ENCODE peak calls at places on chromosomes 5 and 9, in five cellular contexts. One of them, this sample, is unnamed. For H3K4me1, the result is how much of the 10 kb centered on the place peaks cover.

GRCh38 chr9:114908796-114909448 is 21.5 kb downstream of the TNFSF8 start:
- DNase-seq in neuronal stem cell: no peak
- DNase-seq in tibial nerve: no peak
- DNase-seq in heart right ventricle: no peak
- DNase-seq in tibial artery: no peak
- DNase-seq in this sample: no peak

GRCh38 chr5:68740204-68740910 is 353.5 kb upstream of the SLC30A5 start:
- DNase-seq in tibial nerve: no peak
- DNase-seq in heart right ventricle: no peak
- DNase-seq in tibial artery: no peak
- DNase-seq in neuronal stem cell: no peak
- DNase-seq in this sample: no peak

GRCh38 chr5:82470185-82470584 is 192.0 kb upstream of the RPS23 start:
- DNase-seq in neuronal stem cell: no peak
- DNase-seq in tibial nerve: no peak
- DNase-seq in tibial artery: no peak
- DNase-seq in heart right ventricle: no peak
- DNase-seq in this sample: no peak

GRCh38 chr5:54704341-54704740 is 186.8 kb downstream of the SNX18 start:
- DNase-seq in tibial artery: no peak
- DNase-seq in neuronal stem cell: no peak
- DNase-seq in tibial nerve: no peak
- DNase-seq in heart right ventricle: no peak
- DNase-seq in this sample: no peak

GRCh38 chr5:176552332-176552731 is 3.2 kb downstream of the CDHR2 start:
- DNase-seq in heart right ventricle: no peak
- DNase-seq in tibial nerve: no peak
- DNase-seq in neuronal stem cell: no peak
- DNase-seq in tibial artery: no peak
- DNase-seq in this sample: no peak

GRCh38 chr9:90665072-90665471 is 22.4 kb upstream of the DIRAS2 start:
- DNase-seq in heart right ventricle: no peak
- DNase-seq in tibial nerve: no peak
- DNase-seq in tibial artery: no peak
- DNase-seq in neuronal stem cell: no peak
- DNase-seq in this sample: no peak

GRCh38 chr5:125367702-125368101 is 621.3 kb upstream of the ZNF608 start:
- DNase-seq in neuronal stem cell: no peak
- DNase-seq in tibial artery: no peak
- DNase-seq in heart right ventricle: no peak
- DNase-seq in tibial nerve: no peak
- DNase-seq in this sample: no peak

GRCh38 chr9:17810728-17811634 is 232.1 kb downstream of the SH3GL2 start:
- DNase-seq in tibial artery: no peak
- DNase-seq in neuronal stem cell: peak
- DNase-seq in heart right ventricle: no peak
- DNase-seq in tibial nerve: peak
- DNase-seq in this sample: no peak

GRCh38 chr5:15383469-15383868 is 116.5 kb upstream of the FBXL7 start:
- DNase-seq in neuronal stem cell: no peak
- DNase-seq in heart right ventricle: no peak
- DNase-seq in tibial artery: no peak
- DNase-seq in tibial nerve: no peak
- DNase-seq in this sample: no peak

GRCh38 chr5:142548739-142549275 is 137.1 kb downstream of the FGF1 start:
- DNase-seq in tibial nerve: peak
- DNase-seq in neuronal stem cell: peak
- DNase-seq in tibial artery: peak
- DNase-seq in heart right ventricle: peak
- DNase-seq in this sample: no peak

GRCh38 chr9:136726118-136726517 is 13.7 kb downstream of the DIPK1B start:
- DNase-seq in heart right ventricle: no peak
- DNase-seq in tibial artery: no peak
- DNase-seq in tibial nerve: no peak
- DNase-seq in neuronal stem cell: no peak
- DNase-seq in this sample: no peak

GRCh38 chr9:136728548-136729123 is 14.1 kb downstream of the LCN10 start:
- DNase-seq in tibial nerve: no peak
- DNase-seq in neuronal stem cell: no peak
- DNase-seq in tibial artery: peak
- DNase-seq in heart right ventricle: peak
- DNase-seq in this sample: no peak

GRCh38 chr9:136728080-136728547 is 14.6 kb downstream of the LCN10 start:
- DNase-seq in tibial nerve: peak
- DNase-seq in neuronal stem cell: peak
- DNase-seq in heart right ventricle: peak
- DNase-seq in tibial artery: peak
- DNase-seq in this sample: no peak

GRCh38 chr9:136725612-136726011 is 13.2 kb downstream of the DIPK1B start:
- DNase-seq in tibial nerve: no peak
- DNase-seq in neuronal stem cell: no peak
- DNase-seq in heart right ventricle: no peak
- DNase-seq in tibial artery: no peak
- DNase-seq in this sample: no peak

GRCh38 chr9:136726631-136727191 is 14.3 kb downstream of the DIPK1B start:
- DNase-seq in heart right ventricle: no peak
- DNase-seq in neuronal stem cell: no peak
- DNase-seq in tibial artery: no peak
- DNase-seq in tibial nerve: no peak
- DNase-seq in this sample: no peak
- H3K27ac ChIP-seq in heart right ventricle: peak
- H3K27ac ChIP-seq in neuronal stem cell: no peak
- H3K27ac ChIP-seq in tibial artery: no peak
- H3K27ac ChIP-seq in tibial nerve: no peak
- H3K27ac ChIP-seq in this sample: peak

DNA sequence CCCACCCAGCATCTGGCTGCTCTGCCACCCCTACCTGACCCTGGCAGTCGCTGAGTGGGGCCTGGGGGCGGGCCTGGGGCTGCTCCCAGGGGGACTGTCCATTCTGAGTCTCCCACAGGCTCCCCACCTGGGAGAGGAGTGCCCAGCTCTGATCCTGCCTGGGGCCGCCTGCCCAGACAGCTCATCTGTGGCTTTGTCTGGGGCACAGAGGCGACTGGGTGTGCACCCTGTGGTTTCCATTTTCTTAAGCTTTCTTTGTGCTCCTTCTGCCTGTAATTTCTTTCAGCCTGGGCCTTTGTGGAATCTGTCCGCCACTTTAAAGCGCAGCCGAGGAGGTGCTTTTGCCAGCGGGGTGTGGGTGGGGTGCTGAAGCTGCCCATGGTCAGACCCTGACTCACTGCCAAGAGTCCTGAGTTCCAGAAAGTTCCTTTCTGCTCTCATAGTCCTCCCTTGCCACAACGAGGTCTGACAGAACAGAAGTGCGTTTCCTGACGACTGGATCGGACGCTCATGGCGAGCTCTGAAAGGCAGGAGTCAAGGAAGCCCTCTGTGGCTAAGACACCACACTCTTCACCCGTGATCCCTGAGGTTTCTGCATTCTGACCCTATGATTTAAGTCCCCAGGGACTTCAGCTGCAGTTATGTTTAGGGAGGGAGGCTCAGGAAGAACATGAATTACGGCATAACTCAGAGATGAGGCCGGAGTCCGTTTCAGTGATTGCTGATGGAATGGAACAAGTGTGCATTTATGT is 225.0 kb downstream of the FANCC start:
- DNase-seq in heart right ventricle: no peak
- DNase-seq in neuronal stem cell: peak
- DNase-seq in tibial artery: peak
- DNase-seq in tibial nerve: no peak
- DNase-seq in this sample: no peak
- H3K4me1 ChIP-seq in heart right ventricle: half or more
- H3K4me1 ChIP-seq in neuronal stem cell: under half
- H3K4me1 ChIP-seq in tibial artery: under half
- H3K4me1 ChIP-seq in tibial nerve: half or more
- H3K4me1 ChIP-seq in this sample: under half

GRCh38 chr9:132465131-132465635 is 55.2 kb downstream of the CFAP77 start:
- DNase-seq in neuronal stem cell: no peak
- DNase-seq in heart right ventricle: no peak
- DNase-seq in tibial nerve: no peak
- DNase-seq in tibial artery: no peak
- DNase-seq in this sample: no peak
- H3K27ac ChIP-seq in neuronal stem cell: no peak
- H3K27ac ChIP-seq in heart right ventricle: no peak
- H3K27ac ChIP-seq in tibial nerve: no peak
- H3K27ac ChIP-seq in tibial artery: no peak
- H3K27ac ChIP-seq in this sample: no peak

GRCh38 chr9:133535285-133535877 is 877 bp downstream of the ADAMTSL2 start:
- DNase-seq in tibial nerve: no peak
- DNase-seq in neuronal stem cell: no peak
- DNase-seq in heart right ventricle: no peak
- DNase-seq in tibial artery: no peak
- DNase-seq in this sample: no peak

GRCh38 chr9:133533878-133534277 is 626 bp upstream of the ADAMTSL2 start:
- DNase-seq in tibial artery: no peak
- DNase-seq in tibial nerve: no peak
- DNase-seq in neuronal stem cell: no peak
- DNase-seq in heart right ventricle: no peak
- DNase-seq in this sample: no peak

GRCh38 chr9:133536080-133536479 is 1.6 kb downstream of the ADAMTSL2 start:
- DNase-seq in tibial nerve: no peak
- DNase-seq in heart right ventricle: no peak
- DNase-seq in neuronal stem cell: no peak
- DNase-seq in tibial artery: no peak
- DNase-seq in this sample: no peak

GRCh38 chr9:133532937-133533668 is 1.4 kb upstream of the ADAMTSL2 start:
- DNase-seq in tibial nerve: peak
- DNase-seq in tibial artery: no peak
- DNase-seq in neuronal stem cell: peak
- DNase-seq in heart right ventricle: peak
- DNase-seq in this sample: no peak

GRCh38 chr9:133534346-133535284 is at the start of gene ADAMTSL2:
- DNase-seq in tibial artery: no peak
- DNase-seq in heart right ventricle: peak
- DNase-seq in tibial nerve: no peak
- DNase-seq in neuronal stem cell: peak
- DNase-seq in this sample: no peak
- H3K4me1 ChIP-seq in tibial artery: under half
- H3K4me1 ChIP-seq in heart right ventricle: under half
- H3K4me1 ChIP-seq in tibial nerve: under half
- H3K4me1 ChIP-seq in neuronal stem cell: under half
- H3K4me1 ChIP-seq in this sample: under half

DNA sequence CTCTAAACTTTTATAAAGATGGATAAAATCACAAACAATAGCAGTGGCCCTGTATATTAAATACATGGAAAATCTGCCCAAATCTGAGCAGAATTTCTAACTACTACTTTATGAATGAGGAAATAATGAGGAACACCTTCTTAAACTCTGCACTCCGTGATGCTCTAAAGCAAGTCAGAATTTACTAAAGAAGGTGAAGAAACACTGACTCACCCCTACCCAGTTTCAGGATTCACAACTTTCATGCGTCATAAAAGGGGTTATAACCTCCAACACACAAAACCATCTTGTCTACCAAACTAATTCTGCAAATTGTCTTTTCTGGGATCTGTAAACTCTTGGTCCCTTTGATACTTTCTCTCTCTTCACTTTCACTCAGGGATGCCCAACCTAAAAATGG is 561.1 kb upstream of the ACO1 start:
- DNase-seq in heart right ventricle: no peak
- DNase-seq in tibial artery: no peak
- DNase-seq in tibial nerve: no peak
- DNase-seq in neuronal stem cell: no peak
- DNase-seq in this sample: no peak
- H3K27ac ChIP-seq in heart right ventricle: no peak
- H3K27ac ChIP-seq in tibial artery: no peak
- H3K27ac ChIP-seq in tibial nerve: no peak
- H3K27ac ChIP-seq in neuronal stem cell: no peak
- H3K27ac ChIP-seq in this sample: no peak